ENCODE peak calls at places on chromosomes 16 and 17, in seven cellular contexts. O is H1, A is H9, S is neuronal stem cell, Q is mesendoderm, U is trophoblast cell, N is mesenchymal stem cell. C is an unnamed sample.

GRCh38 chr17:43832168-43832975 is 574 bp downstream of the MPP3 start:
- DNase-seq in O (peak; percentile 65), Q (peak; percentile 19), N (peak; percentile 74), A (no peak), U (peak; percentile 78), S (no peak), C (peak; percentile 69)

GRCh38 chr17:9181640-9182039 is 160.3 kb downstream of the NTN1 start:
- DNase-seq in A (no peak), O (no peak), S (no peak), N (no peak), U (no peak), Q (no peak), C (no peak)

GRCh38 chr16:88289549-88290344 is 93.0 kb upstream of the ZNF469 start:
- DNase-seq in S (no peak), A (no peak), U (no peak), Q (no peak), O (no peak), N (peak; percentile 26), C (no peak)

GRCh38 chr17:64164592-64165285 is 34.8 kb upstream of the ERN1 start:
- DNase-seq in Q (no peak), A (no peak), U (no peak), O (no peak), N (no peak), S (no peak), C (no peak)

GRCh38 chr17:49647256-49647585 is 30.7 kb downstream of the SPOP start:
- DNase-seq in U (no peak), N (no peak), Q (no peak), O (no peak), S (no peak), A (no peak), C (no peak)

GRCh38 chr17:77322534-77323412 is 182.0 kb downstream of the SEC14L1 start:
- DNase-seq in S (peak; percentile 33), N (peak; percentile 100), U (peak; percentile 94), Q (peak; percentile 91), A (peak; percentile 70), O (no peak), C (peak; percentile 99)

GRCh38 chr17:4584125-4584834 is at the start of gene SMTNL2:
- DNase-seq in S (no peak), N (no peak), Q (no peak), A (peak; percentile 68), O (no peak), U (no peak), C (no peak)

GRCh38 chr17:40452074-40452787 is 9.0 kb downstream of the IGFBP4 start:
- DNase-seq in N (peak; percentile 90), U (no peak), A (no peak), Q (no peak), O (no peak), S (no peak), C (peak; percentile 93)

GRCh38 chr17:65121916-65122821 is 15.0 kb upstream of the RGS9 start:
- DNase-seq in S (no peak), Q (no peak), U (no peak), N (no peak), A (no peak), O (no peak), C (no peak)

GRCh38 chr16:66292241-66292935 is 74.1 kb upstream of the CDH5 start:
- DNase-seq in S (no peak), N (no peak), Q (no peak), O (no peak), U (no peak), A (peak; percentile 16), C (no peak)

GRCh38 chr17:55813944-55814343 is 63.1 kb downstream of the PCTP start:
- DNase-seq in U (no peak), O (no peak), A (no peak), N (no peak), S (no peak), Q (no peak), C (no peak)

GRCh38 chr16:47019563-47019962 is 46.1 kb upstream of the DNAJA2 start:
- DNase-seq in U (no peak), A (no peak), Q (no peak), O (no peak), S (no peak), N (peak; percentile 9), C (no peak)

GRCh38 chr16:23469814-23470213 is 16.8 kb upstream of the COG7 start:
- DNase-seq in S (no peak), A (no peak), N (no peak), Q (peak; percentile 19), O (no peak), U (no peak), C (peak; percentile 54)

GRCh38 chr16:72940886-72941285 is 107.0 kb downstream of the ZFHX3 start:
- DNase-seq in Q (no peak), N (no peak), O (no peak), S (no peak), A (no peak), U (no peak), C (no peak)

GRCh38 chr17:77874303-77875050 is 84.0 kb upstream of the TNRC6C start:
- DNase-seq in N (no peak), O (no peak), U (no peak), Q (no peak), S (no peak), A (no peak), C (no peak)

GRCh38 chr16:20910781-20911321 is 10.3 kb downstream of the LYRM1 start:
- DNase-seq in U (no peak), A (no peak), N (peak; percentile 94), S (no peak), Q (no peak), O (no peak), C (peak; percentile 92)

GRCh38 chr16:74732951-74733350 is 32.3 kb upstream of the MLKL start:
- DNase-seq in A (peak; percentile 24), N (no peak), S (no peak), O (no peak), U (no peak), Q (no peak), C (no peak)
- H2BK5ac ChIP-seq in A (no peak overlapping the region), N (no peak overlapping the region), S (peak overlapping the region; percentile 79), O (no peak overlapping the region), U (no peak overlapping the region), Q (no peak overlapping the region), C (no peak overlapping the region)

DNA sequence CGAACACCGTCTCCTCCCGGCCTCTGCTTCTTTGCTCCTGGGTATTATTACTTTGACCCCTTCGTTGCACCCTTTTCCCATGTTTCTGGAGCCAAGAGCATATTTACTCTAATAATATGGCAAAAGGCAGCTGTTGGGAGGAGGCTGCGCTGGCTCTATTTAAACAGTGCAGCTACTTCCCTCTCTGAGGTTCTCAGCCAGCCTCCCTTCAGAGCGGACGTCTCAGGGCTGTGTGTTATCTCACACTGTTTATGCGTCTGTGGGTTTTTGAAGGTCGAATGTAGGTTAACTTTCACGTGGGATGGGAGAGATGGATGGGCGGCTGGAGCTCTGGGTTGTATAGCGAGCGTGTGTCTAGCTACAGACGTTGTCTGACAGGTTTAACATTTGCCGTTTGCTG is 45.3 kb downstream of the COX4I1 start:
- DNase-seq in A (no peak), S (no peak), N (peak; percentile 12), Q (no peak), O (no peak), U (no peak), C (peak; percentile 42)
- H3K4me2 ChIP-seq in A (no peak overlapping the region), S (no peak overlapping the region), N (no peak overlapping the region), Q (no peak overlapping the region), O (no peak overlapping the region), U (no peak overlapping the region), C (peak overlapping the region; percentile 46)

GRCh38 chr16:55256412-55257016 is 67.5 kb upstream of the IRX6 start:
- DNase-seq in U (no peak), Q (no peak), N (no peak), O (no peak), S (no peak), A (no peak), C (no peak)
- H2BK5ac ChIP-seq in U (no peak overlapping the region), Q (no peak overlapping the region), N (no peak overlapping the region), O (no peak overlapping the region), S (no peak overlapping the region), A (no peak overlapping the region), C (no peak overlapping the region)

GRCh38 chr17:48639136-48639535 is 13.0 kb upstream of the HOXB9 start:
- DNase-seq in N (no peak), O (no peak), A (no peak), S (no peak), Q (no peak), U (no peak), C (no peak)

GRCh38 chr17:48633266-48633816 is 7.2 kb upstream of the HOXB9 start:
- DNase-seq in U (no peak), A (peak; percentile 63), S (no peak), O (peak; percentile 69), N (no peak), Q (no peak), C (no peak)

GRCh38 chr17:48634446-48635208 is 8.5 kb upstream of the HOXB9 start:
- DNase-seq in O (no peak), U (no peak), Q (no peak), S (no peak), A (no peak), N (no peak), C (no peak)

GRCh38 chr17:48637323-48638260 is 11.4 kb upstream of the HOXB9 start:
- DNase-seq in Q (no peak), S (no peak), N (peak; percentile 99), U (peak; percentile 90), O (no peak), A (no peak), C (peak; percentile 85)

DNA sequence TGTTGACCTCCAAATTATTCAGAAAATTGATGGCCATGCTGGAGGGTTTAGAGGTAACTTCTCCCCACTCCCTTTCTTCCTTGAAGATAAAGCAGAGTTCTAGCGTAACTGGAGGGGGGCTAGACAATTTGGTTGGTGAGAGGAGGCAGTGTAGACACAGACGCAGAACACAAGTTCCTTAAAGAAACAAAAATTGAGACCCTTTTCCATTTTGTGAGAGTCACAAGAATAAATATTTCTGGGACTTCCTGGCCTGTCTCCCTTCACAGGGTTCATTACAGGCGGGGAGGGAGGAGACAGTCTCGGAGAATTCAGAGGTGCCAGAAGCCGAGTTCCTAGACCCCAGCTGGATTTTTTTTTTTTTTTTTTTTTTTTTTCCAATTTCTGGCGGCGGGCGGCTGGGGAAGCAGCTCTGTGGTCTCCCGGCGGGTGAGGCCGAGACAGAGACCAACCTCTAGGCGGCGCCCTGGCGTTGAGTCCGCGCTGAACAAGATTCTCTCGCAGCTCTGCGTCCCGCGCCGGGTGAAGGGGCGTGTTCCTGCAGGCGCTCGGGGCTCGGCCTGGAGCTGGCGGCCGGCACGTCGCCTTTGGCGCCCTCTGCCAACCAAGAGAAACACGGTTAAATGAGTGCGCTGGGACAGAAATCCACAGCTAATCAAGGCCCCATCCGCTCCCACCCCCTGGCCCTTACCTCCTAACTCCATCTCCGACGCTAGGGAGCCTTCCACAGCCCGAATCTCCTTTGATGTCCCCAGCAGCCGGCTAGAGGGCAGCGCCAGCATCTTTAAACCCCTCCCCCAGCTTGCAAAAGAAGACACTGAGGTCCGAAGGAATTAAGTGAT is 10.2 kb upstream of the HOXB9 start:
- DNase-seq in U (peak; percentile 77), N (peak; percentile 94), Q (peak; percentile 97), A (peak; percentile 99), O (peak; percentile 98), S (peak; percentile 90), C (peak; percentile 48)
- H3K4me2 ChIP-seq in U (peak overlapping the region; percentile 30), N (peak overlapping the region; percentile 32), Q (no peak overlapping the region), A (no peak overlapping the region), O (no peak overlapping the region), S (no peak overlapping the region), C (no peak overlapping the region)

C was measured in IMR-90.